ENCODE peak calls at places on chromosomes 7 and 10, in nine cellular contexts. X, R, H, O, V, F, B, G and P are unnamed samples.

GRCh38 chr7:139490130-139490529 is 6.7 kb upstream of the KLRG2 start:
- DNase-seq in O (no peak), G (peak; percentile 5), V (no peak), F (peak; percentile 19), X (no peak), B (peak; percentile 70), H (peak; percentile 88), R (no peak), P (no peak)

GRCh38 chr7:157021071-157021891 is 10.8 kb upstream of the MNX1 start:
- DNase-seq in B (no peak), O (peak; percentile 74), F (no peak), G (no peak), H (no peak), X (no peak), V (no peak), R (no peak), P (no peak)

GRCh38 chr7:80883188-80884025 is 35.4 kb downstream of the SEMA3C start:
- DNase-seq in V (no peak), O (no peak), R (peak; percentile 100), B (peak; percentile 100), G (peak; percentile 99), F (peak; percentile 98), X (peak; percentile 97), H (peak; percentile 100), P (peak; percentile 98)

GRCh38 chr10:91162050-91162494 is 58.4 kb upstream of the PCGF5 start:
- DNase-seq in X (no peak), F (peak; percentile 26), V (no peak), G (peak; percentile 12), B (peak; percentile 35), R (no peak), H (no peak), O (no peak), P (no peak)

GRCh38 chr10:22792161-22792560 is 77.8 kb upstream of the PIP4K2A start:
- DNase-seq in B (peak; percentile 66), F (no peak), G (no peak), H (peak; percentile 53), V (no peak), X (no peak), R (no peak), O (no peak), P (no peak)

GRCh38 chr10:124657806-124658205 is 86.4 kb downstream of the FAM53B start:
- DNase-seq in V (no peak), G (peak; percentile 86), R (no peak), B (no peak), H (no peak), O (no peak), F (peak; percentile 18), X (peak; percentile 75), P (no peak)

GRCh38 chr10:43047288-43047970 is 29.4 kb upstream of the RET start:
- DNase-seq in F (no peak), R (no peak), G (no peak), V (no peak), B (no peak), O (no peak), H (no peak), X (no peak), P (no peak)

GRCh38 chr7:155880721-155881120 is 68.5 kb upstream of the SHH start:
- DNase-seq in O (no peak), V (no peak), H (no peak), X (no peak), F (no peak), G (no peak), R (no peak), B (no peak), P (no peak)

GRCh38 chr10:62779487-62780248 is 24.9 kb upstream of the ADO start:
- DNase-seq in G (peak; percentile 8), B (peak; percentile 66), V (peak; percentile 74), X (no peak), H (peak; percentile 80), F (peak; percentile 58), O (no peak), R (no peak), P (no peak)

GRCh38 chr10:69640196-69640980 is 10.3 kb downstream of the FAM241B start:
- DNase-seq in O (no peak), G (no peak), R (no peak), X (peak; percentile 19), F (peak; percentile 5), H (peak; percentile 80), V (no peak), B (peak; percentile 85), P (no peak)

GRCh38 chr10:15843705-15844104 is 16.6 kb downstream of the MINDY3 start:
- DNase-seq in G (no peak), F (no peak), X (no peak), V (no peak), H (no peak), R (no peak), O (no peak), B (no peak), P (no peak)

GRCh38 chr10:61789031-61789430 is 112.5 kb upstream of the ARID5B start:
- DNase-seq in R (no peak), X (no peak), V (no peak), H (no peak), F (no peak), O (no peak), B (no peak), G (no peak), P (no peak)

GRCh38 chr7:104767826-104768536 is 246.0 kb upstream of the KMT2E start:
- DNase-seq in R (no peak), H (no peak), X (no peak), F (no peak), V (no peak), B (peak; percentile 15), O (peak; percentile 21), G (no peak), P (no peak)

GRCh38 chr10:51244739-51245138 is 170.5 kb downstream of the PRKG1 start:
- DNase-seq in O (peak; percentile 81), X (peak; percentile 87), F (peak; percentile 71), G (peak; percentile 92), B (no peak), H (no peak), R (peak; percentile 80), V (no peak), P (peak; percentile 89)

GRCh38 chr10:3347413-3348147 is 175.0 kb upstream of the PITRM1 start:
- DNase-seq in X (no peak), V (no peak), B (no peak), H (no peak), O (no peak), G (no peak), R (no peak), F (no peak), P (no peak)

GRCh38 chr10:116122126-116122525 is 150.9 kb downstream of the GFRA1 start:
- DNase-seq in G (no peak), H (no peak), R (no peak), X (no peak), B (no peak), V (no peak), F (no peak), O (no peak), P (no peak)

GRCh38 chr10:1187855-1188555 is 131.8 kb downstream of the WDR37 start:
- DNase-seq in H (no peak), G (no peak), B (no peak), X (no peak), F (no peak), R (no peak), V (no peak), O (no peak), P (no peak)

GRCh38 chr7:111877931-111878330 is 315.6 kb upstream of the IMMP2L start:
- DNase-seq in O (no peak), F (no peak), G (no peak), V (no peak), B (no peak), H (no peak), X (no peak), R (no peak), P (no peak)

GRCh38 chr7:114930829-114931655 is 9.1 kb downstream of the MDFIC start:
- DNase-seq in F (peak; percentile 62), G (peak; percentile 81), B (peak; percentile 45), V (no peak), R (no peak), H (peak; percentile 56), X (peak; percentile 52), O (no peak), P (no peak)

DNA sequence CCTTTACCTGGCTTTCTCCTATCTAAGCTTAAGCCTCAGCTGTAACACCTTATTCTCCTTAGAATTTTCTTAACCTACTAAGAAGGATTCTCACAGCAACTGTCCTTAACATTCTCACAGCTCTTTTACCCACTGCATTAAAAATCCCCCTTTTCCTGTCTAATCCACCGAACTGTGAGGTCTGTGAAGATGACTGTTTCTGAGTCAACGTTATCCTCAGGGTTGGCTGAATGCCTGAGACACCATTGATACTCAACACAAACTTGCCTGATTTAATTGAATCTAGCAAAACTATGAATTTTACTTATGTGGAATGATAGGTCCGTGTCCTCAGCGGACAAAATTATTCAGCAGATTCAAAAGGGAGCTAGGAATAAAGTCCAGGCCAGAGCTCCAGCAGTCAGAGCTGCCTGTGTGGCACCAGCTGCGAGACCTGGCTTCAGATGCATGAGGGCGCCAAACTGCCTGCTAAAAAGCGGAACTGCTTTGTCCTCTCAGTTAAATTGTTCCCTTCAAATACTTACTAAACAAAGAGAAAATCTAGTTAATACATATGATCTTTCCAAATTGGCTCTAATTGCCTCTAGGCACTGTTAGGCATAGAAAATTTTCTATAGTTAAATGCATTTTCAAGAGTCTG is 33.4 kb upstream of the VWDE start:
- DNase-seq in H (peak; percentile 51), R (no peak), O (peak; percentile 64), V (no peak), X (peak; percentile 56), F (peak; percentile 63), G (peak; percentile 57), B (peak; percentile 72), P (no peak)
- TF ChIP-seq CTCF in H (no peak), R (no peak), O (peak; percentile 47), V (peak; percentile 16), X (peak; percentile 45), F (peak; percentile 5), G (no peak), B (peak; percentile 14), P (no peak)

GRCh38 chr7:74029991-74030415 is 2.0 kb downstream of the ELN start:
- DNase-seq in V (no peak), G (no peak), O (peak; percentile 48), B (no peak), R (no peak), H (no peak), X (no peak), F (no peak), P (no peak)
- H3K4me3 ChIP-seq in V (no peak overlapping the region), G (no peak overlapping the region), O (no peak overlapping the region), B (no peak overlapping the region), R (peak overlapping the region; percentile 45), H (no peak overlapping the region), X (no peak overlapping the region), F (no peak overlapping the region), P (no peak overlapping the region)

DNA sequence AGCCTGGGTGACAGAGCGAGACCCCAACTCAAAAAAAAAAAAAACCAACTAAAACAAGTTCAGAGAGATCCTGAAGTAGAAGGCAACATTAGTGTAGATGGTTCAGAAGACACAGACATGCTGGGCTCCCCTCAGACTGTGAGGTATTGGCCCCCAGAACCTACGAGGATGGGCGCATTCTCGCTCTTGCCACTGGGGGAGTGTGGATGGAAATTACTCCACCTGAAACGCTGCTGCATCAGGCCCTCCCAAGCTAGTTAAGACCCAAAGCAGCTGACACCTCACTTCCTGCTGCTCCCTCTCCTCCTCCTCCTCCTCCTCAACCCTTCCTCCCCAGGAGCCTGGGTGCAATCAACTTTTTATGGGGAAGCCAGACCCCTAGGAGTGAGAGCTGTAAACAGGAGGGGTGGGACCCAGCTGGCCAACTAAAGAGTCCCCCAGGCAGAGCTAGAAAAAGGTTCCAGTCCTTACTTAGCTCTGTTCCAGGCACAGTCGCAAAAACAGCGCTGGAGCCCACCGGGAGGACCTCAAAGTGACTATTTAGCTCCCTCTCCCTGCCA is 7.4 kb downstream of the SH3PXD2A start:
- DNase-seq in F (no peak), X (no peak), H (no peak), O (peak; percentile 46), G (no peak), V (no peak), B (no peak), R (no peak), P (no peak)
- TF ChIP-seq CTCF in F (peak; percentile 41), X (peak; percentile 45), H (no peak), O (peak; percentile 38), G (peak; percentile 20), V (peak; percentile 43), B (peak; percentile 30), R (peak; percentile 34), P (peak; percentile 36)

GRCh38 chr10:30436688-30437038 is 2.7 kb downstream of the MAP3K8 start:
- DNase-seq in F (peak; percentile 33), H (no peak), X (peak; percentile 44), V (no peak), R (no peak), O (no peak), B (no peak), G (peak; percentile 30), P (no peak)
- H3K4me3 ChIP-seq in F (peak overlapping the region; percentile 82), H (no peak overlapping the region), X (peak overlapping the region; percentile 10), V (peak overlapping the region; percentile 53), R (peak overlapping the region; percentile 88), O (no peak overlapping the region), B (no peak overlapping the region), G (peak overlapping the region; percentile 51), P (peak overlapping the region; percentile 86)